ENCODE peak calls at places on chromosome 22, in four cellular contexts. T is A172; X is effector CD4-positive, alpha-beta T cell; K is stimulated activated CD4-positive, alpha-beta T cell treated with anti-CD3 and anti-CD28 coated beads, Interleukin-4, amount 100 ng/mL, for 48 hours. H is an unnamed sample.
A peak's percentile ranks its signal among the peaks of the same experiment; 100 is the strongest.

GRCh38 chr22:38755155-38755910 is 465 bp downstream of the SUN2 start:
- DNase-seq in X (peak; percentile 36), K (no peak), T (peak; percentile 63), H (no peak)

GRCh38 chr22:31891366-31892079 is 52.8 kb upstream of the YWHAH start:
- DNase-seq in T (peak; percentile 64), X (no peak), K (no peak), H (peak; percentile 62)

GRCh38 chr22:19503869-19504268 is 20.3 kb downstream of the CLDN5 start:
- DNase-seq in T (no peak), K (no peak), X (no peak), H (peak; percentile 17)

GRCh38 chr22:17086301-17086700 is 1.5 kb downstream of the IL17RA start:
- DNase-seq in K (no peak), T (no peak), X (no peak), H (no peak)

GRCh38 chr22:31289335-31289734 is 3.0 kb downstream of the PIK3IP1 start:
- DNase-seq in X (no peak), K (no peak), T (no peak), H (no peak)

GRCh38 chr22:35838849-35839646 is 121.4 kb downstream of the APOL5 start:
- DNase-seq in T (peak; percentile 41), K (no peak), X (no peak), H (peak; percentile 7)

GRCh38 chr22:17754233-17754925 is 19.9 kb downstream of the BID start:
- DNase-seq in X (no peak), T (no peak), K (no peak), H (no peak)

GRCh38 chr22:47163876-47164513 is 401.5 kb downstream of the TBC1D22A start:
- DNase-seq in T (no peak), K (no peak), X (no peak), H (no peak)